ENCODE peak calls at places on chromosomes 4 and X, in seven cellular contexts. One of them, this sample, is unnamed.

GRCh38 chr4:123250843-123251242 is 145.8 kb upstream of the SPRY1 start:
- ATAC-seq in HepG2: no peak
- ATAC-seq in activated B cell treated with CpG ODN at 0.5 μM for 24 hours: no peak
- ATAC-seq in natural killer cell: no peak
- ATAC-seq in Panc1: no peak
- ATAC-seq in HCT116: no peak
- ATAC-seq in K562: no peak
- ATAC-seq in this sample: peak; percentile 32

GRCh38 chrX:119606508-119607389 is 525 bp upstream of the NKRF start:
- ATAC-seq in HepG2: peak; percentile 36
- ATAC-seq in activated B cell treated with CpG ODN at 0.5 μM for 24 hours: peak; percentile 17
- ATAC-seq in natural killer cell: peak; percentile 10
- ATAC-seq in Panc1: peak; percentile 6
- ATAC-seq in HCT116: no peak
- ATAC-seq in K562: no peak
- ATAC-seq in this sample: peak; percentile 24

GRCh38 chr4:18021470-18021719 is 160 bp downstream of the LCORL start:
- ATAC-seq in HepG2: peak; percentile 4
- ATAC-seq in activated B cell treated with CpG ODN at 0.5 μM for 24 hours: peak; percentile 6
- ATAC-seq in natural killer cell: no peak
- ATAC-seq in Panc1: no peak
- ATAC-seq in HCT116: peak; percentile 14
- ATAC-seq in K562: peak; percentile 8
- ATAC-seq in this sample: no peak

GRCh38 chr4:180789929-180790328 is 1453.3 kb upstream of the TENM3 start:
- ATAC-seq in HepG2: no peak
- ATAC-seq in activated B cell treated with CpG ODN at 0.5 μM for 24 hours: no peak
- ATAC-seq in natural killer cell: no peak
- ATAC-seq in Panc1: no peak
- ATAC-seq in HCT116: no peak
- ATAC-seq in K562: no peak
- ATAC-seq in this sample: no peak

GRCh38 chr4:136281307-136281706 is 1251.0 kb downstream of the PCDH18 start:
- ATAC-seq in HepG2: no peak
- ATAC-seq in activated B cell treated with CpG ODN at 0.5 μM for 24 hours: no peak
- ATAC-seq in natural killer cell: no peak
- ATAC-seq in Panc1: no peak
- ATAC-seq in HCT116: no peak
- ATAC-seq in K562: no peak
- ATAC-seq in this sample: no peak

GRCh38 chr4:25859429-25860148 is 3.2 kb downstream of the SEL1L3 start:
- ATAC-seq in HepG2: no peak
- ATAC-seq in activated B cell treated with CpG ODN at 0.5 μM for 24 hours: peak; percentile 51
- ATAC-seq in natural killer cell: peak; percentile 63
- ATAC-seq in Panc1: no peak
- ATAC-seq in HCT116: no peak
- ATAC-seq in K562: no peak
- ATAC-seq in this sample: no peak

GRCh38 chr4:147594107-147594506 is 23.1 kb upstream of the TMEM184C start:
- ATAC-seq in HepG2: peak; percentile 62
- ATAC-seq in activated B cell treated with CpG ODN at 0.5 μM for 24 hours: no peak
- ATAC-seq in natural killer cell: no peak
- ATAC-seq in Panc1: no peak
- ATAC-seq in HCT116: no peak
- ATAC-seq in K562: peak; percentile 48
- ATAC-seq in this sample: no peak

GRCh38 chr4:23392860-23393458 is 496.9 kb downstream of the PPARGC1A start:
- ATAC-seq in HepG2: no peak
- ATAC-seq in activated B cell treated with CpG ODN at 0.5 μM for 24 hours: no peak
- ATAC-seq in natural killer cell: no peak
- ATAC-seq in Panc1: no peak
- ATAC-seq in HCT116: no peak
- ATAC-seq in K562: no peak
- ATAC-seq in this sample: peak; percentile 31

GRCh38 chrX:78944351-78944750 is 840 bp upstream of the P2RY10 start:
- ATAC-seq in HepG2: no peak
- ATAC-seq in activated B cell treated with CpG ODN at 0.5 μM for 24 hours: no peak
- ATAC-seq in natural killer cell: no peak
- ATAC-seq in Panc1: no peak
- ATAC-seq in HCT116: no peak
- ATAC-seq in K562: no peak
- ATAC-seq in this sample: no peak

GRCh38 chrX:9231491-9231890 is 197.6 kb upstream of the FAM9B start:
- ATAC-seq in HepG2: no peak
- ATAC-seq in activated B cell treated with CpG ODN at 0.5 μM for 24 hours: no peak
- ATAC-seq in natural killer cell: no peak
- ATAC-seq in Panc1: no peak
- ATAC-seq in HCT116: no peak
- ATAC-seq in K562: no peak
- ATAC-seq in this sample: no peak

GRCh38 chr4:90328558-90328957 is 201.4 kb downstream of the CCSER1 start:
- ATAC-seq in HepG2: no peak
- ATAC-seq in activated B cell treated with CpG ODN at 0.5 μM for 24 hours: no peak
- ATAC-seq in natural killer cell: no peak
- ATAC-seq in Panc1: no peak
- ATAC-seq in HCT116: peak; percentile 91
- ATAC-seq in K562: no peak
- ATAC-seq in this sample: no peak

GRCh38 chr4:39354178-39354503 is 12.0 kb downstream of the RFC1 start:
- ATAC-seq in HepG2: no peak
- ATAC-seq in activated B cell treated with CpG ODN at 0.5 μM for 24 hours: no peak
- ATAC-seq in natural killer cell: peak; percentile 11
- ATAC-seq in Panc1: no peak
- ATAC-seq in HCT116: no peak
- ATAC-seq in K562: peak; percentile 16
- ATAC-seq in this sample: peak; percentile 32

GRCh38 chrX:133414399-133415275 is 652 bp downstream of the GPC4 start:
- ATAC-seq in HepG2: peak; percentile 51
- ATAC-seq in activated B cell treated with CpG ODN at 0.5 μM for 24 hours: peak; percentile 28
- ATAC-seq in natural killer cell: no peak
- ATAC-seq in Panc1: peak; percentile 66
- ATAC-seq in HCT116: peak; percentile 23
- ATAC-seq in K562: no peak
- ATAC-seq in this sample: peak; percentile 25

GRCh38 chrX:2766921-2767320 is 15.1 kb downstream of the XG start:
- ATAC-seq in HepG2: no peak
- ATAC-seq in activated B cell treated with CpG ODN at 0.5 μM for 24 hours: no peak
- ATAC-seq in natural killer cell: no peak
- ATAC-seq in Panc1: no peak
- ATAC-seq in HCT116: no peak
- ATAC-seq in K562: no peak
- ATAC-seq in this sample: no peak

GRCh38 chr4:3220586-3221494 is 28.1 kb upstream of the MSANTD1 start:
- ATAC-seq in HepG2: no peak
- ATAC-seq in activated B cell treated with CpG ODN at 0.5 μM for 24 hours: no peak
- ATAC-seq in natural killer cell: peak; percentile 63
- ATAC-seq in Panc1: no peak
- ATAC-seq in HCT116: no peak
- ATAC-seq in K562: no peak
- ATAC-seq in this sample: no peak

GRCh38 chrX:42976729-42977366 is 198.9 kb upstream of the PPP1R2C start:
- ATAC-seq in HepG2: no peak
- ATAC-seq in activated B cell treated with CpG ODN at 0.5 μM for 24 hours: no peak
- ATAC-seq in natural killer cell: no peak
- ATAC-seq in Panc1: no peak
- ATAC-seq in HCT116: peak; percentile 66
- ATAC-seq in K562: no peak
- ATAC-seq in this sample: no peak

GRCh38 chr4:188372856-188373255 is 233.6 kb downstream of the TRIML1 start:
- ATAC-seq in HepG2: peak; percentile 87
- ATAC-seq in activated B cell treated with CpG ODN at 0.5 μM for 24 hours: no peak
- ATAC-seq in natural killer cell: no peak
- ATAC-seq in Panc1: peak; percentile 71
- ATAC-seq in HCT116: peak; percentile 99
- ATAC-seq in K562: no peak
- ATAC-seq in this sample: peak; percentile 36

GRCh38 chr4:111854494-111855087 is 290.7 kb upstream of the FAM241A start:
- ATAC-seq in HepG2: peak; percentile 78
- ATAC-seq in activated B cell treated with CpG ODN at 0.5 μM for 24 hours: no peak
- ATAC-seq in natural killer cell: no peak
- ATAC-seq in Panc1: no peak
- ATAC-seq in HCT116: peak; percentile 82
- ATAC-seq in K562: peak; percentile 56
- ATAC-seq in this sample: no peak

GRCh38 chr4:127780598-127780997 is 1.5 kb upstream of the HSPA4L start:
- ATAC-seq in HepG2: no peak
- ATAC-seq in activated B cell treated with CpG ODN at 0.5 μM for 24 hours: no peak
- ATAC-seq in natural killer cell: no peak
- ATAC-seq in Panc1: no peak
- ATAC-seq in HCT116: no peak
- ATAC-seq in K562: no peak
- ATAC-seq in this sample: no peak

GRCh38 chr4:2186133-2186864 is 55.6 kb downstream of the HAUS3 start:
- ATAC-seq in HepG2: peak; percentile 97
- ATAC-seq in activated B cell treated with CpG ODN at 0.5 μM for 24 hours: no peak
- ATAC-seq in natural killer cell: no peak
- ATAC-seq in Panc1: peak; percentile 75
- ATAC-seq in HCT116: peak; percentile 99
- ATAC-seq in K562: peak; percentile 84
- ATAC-seq in this sample: no peak
- TF ChIP-seq CTCF in HepG2: peak; percentile 88
- TF ChIP-seq CTCF in activated B cell treated with CpG ODN at 0.5 μM for 24 hours: no peak
- TF ChIP-seq CTCF in natural killer cell: no peak
- TF ChIP-seq CTCF in Panc1: peak; percentile 64
- TF ChIP-seq CTCF in HCT116: peak; percentile 89
- TF ChIP-seq CTCF in K562: peak; percentile 59
- TF ChIP-seq CTCF in this sample: no peak

DNA sequence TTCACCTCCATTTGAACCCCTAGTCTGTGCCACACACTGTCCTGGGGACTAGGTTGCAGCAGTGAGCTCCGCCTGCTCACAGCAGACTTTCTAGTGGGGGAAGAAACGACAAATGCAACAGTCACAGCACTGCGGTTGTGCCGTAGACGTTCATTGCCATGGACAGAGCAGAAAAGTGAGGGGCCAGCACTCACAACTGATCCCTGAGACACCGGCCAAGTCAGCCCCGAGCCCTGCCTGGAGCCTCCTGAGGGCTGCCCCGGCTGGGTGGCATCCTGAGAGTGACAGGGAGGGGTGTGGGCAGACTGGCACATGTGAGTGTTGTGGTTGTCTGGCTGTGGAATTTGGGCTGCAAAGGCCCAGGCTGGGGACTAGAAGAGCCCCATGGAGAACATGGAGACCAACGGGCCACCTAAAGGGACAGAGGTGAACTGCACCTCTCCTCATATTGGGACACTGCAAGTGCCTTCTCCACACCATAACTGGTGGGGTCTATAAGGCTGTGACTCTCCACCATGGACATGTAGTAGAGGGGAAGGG is 4.6 kb downstream of the DUSP9 start:
- ATAC-seq in HepG2: peak; percentile 74
- ATAC-seq in activated B cell treated with CpG ODN at 0.5 μM for 24 hours: peak; percentile 40
- ATAC-seq in natural killer cell: peak; percentile 41
- ATAC-seq in Panc1: peak; percentile 68
- ATAC-seq in HCT116: peak; percentile 76
- ATAC-seq in K562: peak; percentile 78
- ATAC-seq in this sample: no peak
- TF ChIP-seq CTCF in HepG2: peak; percentile 52
- TF ChIP-seq CTCF in activated B cell treated with CpG ODN at 0.5 μM for 24 hours: no peak
- TF ChIP-seq CTCF in natural killer cell: no peak
- TF ChIP-seq CTCF in Panc1: peak; percentile 71
- TF ChIP-seq CTCF in HCT116: no peak
- TF ChIP-seq CTCF in K562: peak; percentile 42
- TF ChIP-seq CTCF in this sample: no peak

DNA sequence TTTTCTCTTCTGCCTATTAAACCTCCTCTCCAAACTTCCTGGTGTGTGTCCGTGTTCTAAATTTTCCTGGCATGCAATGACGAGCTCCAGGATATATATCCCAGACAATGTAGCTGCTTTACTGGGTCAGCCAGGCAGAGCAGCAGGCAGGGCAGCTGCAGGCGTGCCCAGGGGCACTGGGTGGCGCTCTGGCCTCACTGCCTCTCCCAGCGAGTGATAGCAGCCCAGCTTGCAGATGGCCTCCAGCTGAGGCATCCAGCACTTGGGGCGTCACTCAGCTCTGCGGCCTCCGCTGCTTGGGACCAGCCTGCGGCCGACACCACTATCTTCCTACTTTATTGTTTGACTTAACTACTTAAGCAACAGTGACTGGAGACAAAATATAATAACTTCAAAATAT is 23.0 kb upstream of the UBA6 start:
- ATAC-seq in HepG2: peak; percentile 46
- ATAC-seq in activated B cell treated with CpG ODN at 0.5 μM for 24 hours: no peak
- ATAC-seq in natural killer cell: no peak
- ATAC-seq in Panc1: no peak
- ATAC-seq in HCT116: peak; percentile 52
- ATAC-seq in K562: peak; percentile 17
- ATAC-seq in this sample: no peak
- TF ChIP-seq CTCF in HepG2: peak; percentile 28
- TF ChIP-seq CTCF in activated B cell treated with CpG ODN at 0.5 μM for 24 hours: no peak
- TF ChIP-seq CTCF in natural killer cell: no peak
- TF ChIP-seq CTCF in Panc1: no peak
- TF ChIP-seq CTCF in HCT116: no peak
- TF ChIP-seq CTCF in K562: no peak
- TF ChIP-seq CTCF in this sample: no peak

GRCh38 chr4:139606600-139607301 is 50.7 kb upstream of the SETD7 start:
- ATAC-seq in HepG2: peak; percentile 66
- ATAC-seq in activated B cell treated with CpG ODN at 0.5 μM for 24 hours: peak; percentile 77
- ATAC-seq in natural killer cell: peak; percentile 63
- ATAC-seq in Panc1: no peak
- ATAC-seq in HCT116: peak; percentile 82
- ATAC-seq in K562: peak; percentile 75
- ATAC-seq in this sample: peak; percentile 67
- TF ChIP-seq CTCF in HepG2: no peak
- TF ChIP-seq CTCF in activated B cell treated with CpG ODN at 0.5 μM for 24 hours: no peak
- TF ChIP-seq CTCF in natural killer cell: no peak
- TF ChIP-seq CTCF in Panc1: no peak
- TF ChIP-seq CTCF in HCT116: no peak
- TF ChIP-seq CTCF in K562: no peak
- TF ChIP-seq CTCF in this sample: no peak

GRCh38 chrX:50905334-50905733 is 5.2 kb upstream of the BMP15 start:
- ATAC-seq in HepG2: no peak
- ATAC-seq in activated B cell treated with CpG ODN at 0.5 μM for 24 hours: no peak
- ATAC-seq in natural killer cell: no peak
- ATAC-seq in Panc1: no peak
- ATAC-seq in HCT116: peak; percentile 25
- ATAC-seq in K562: no peak
- ATAC-seq in this sample: no peak
- TF ChIP-seq CTCF in HepG2: peak; percentile 28
- TF ChIP-seq CTCF in activated B cell treated with CpG ODN at 0.5 μM for 24 hours: no peak
- TF ChIP-seq CTCF in natural killer cell: no peak
- TF ChIP-seq CTCF in Panc1: peak; percentile 52
- TF ChIP-seq CTCF in HCT116: peak; percentile 6
- TF ChIP-seq CTCF in K562: peak; percentile 44
- TF ChIP-seq CTCF in this sample: no peak

DNA sequence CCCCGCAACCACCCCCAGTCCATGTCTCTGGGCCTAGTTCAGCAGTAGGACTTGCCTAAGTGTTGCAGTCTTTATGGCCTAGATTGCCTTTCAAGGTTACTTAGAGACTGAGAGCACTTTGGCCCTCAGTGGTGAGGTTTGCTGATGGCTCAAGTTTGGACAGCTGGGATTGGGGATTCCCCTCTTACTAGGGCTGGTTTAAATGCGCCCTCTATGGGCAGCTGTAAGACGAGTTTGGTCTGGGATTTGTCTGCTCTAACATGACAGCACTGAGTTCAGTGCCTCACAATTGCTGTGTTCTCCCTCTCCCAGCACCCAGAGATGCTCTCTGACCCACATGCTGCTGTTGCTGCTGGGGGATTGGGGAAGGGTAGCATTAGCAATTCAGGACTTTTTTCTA is 23.1 kb downstream of the DACH2 start:
- ATAC-seq in HepG2: peak; percentile 87
- ATAC-seq in activated B cell treated with CpG ODN at 0.5 μM for 24 hours: no peak
- ATAC-seq in natural killer cell: no peak
- ATAC-seq in Panc1: no peak
- ATAC-seq in HCT116: peak; percentile 59
- ATAC-seq in K562: no peak
- ATAC-seq in this sample: no peak
- TF ChIP-seq CTCF in HepG2: peak; percentile 70
- TF ChIP-seq CTCF in activated B cell treated with CpG ODN at 0.5 μM for 24 hours: no peak
- TF ChIP-seq CTCF in natural killer cell: no peak
- TF ChIP-seq CTCF in Panc1: peak; percentile 49
- TF ChIP-seq CTCF in HCT116: no peak
- TF ChIP-seq CTCF in K562: no peak
- TF ChIP-seq CTCF in this sample: no peak

This sample was measured in gastroesophageal sphincter.